ENCODE peak calls at places on chromosomes 5 and 9, in five cellular contexts. Y, J, K, Z and X are unnamed samples.

GRCh38 chr9:17600962-17601593 is 22.2 kb downstream of the SH3GL2 start:
- DNase-seq in K (no peak), J (no peak), Y (peak), Z (no peak), X (no peak)

GRCh38 chr5:42826757-42827156 is 15.1 kb upstream of the SELENOP start:
- DNase-seq in K (no peak), J (no peak), Z (no peak), Y (no peak), X (no peak)

GRCh38 chr9:899440-900184 is 58.1 kb downstream of the DMRT1 start:
- DNase-seq in J (no peak), Y (no peak), K (no peak), Z (no peak), X (no peak)

GRCh38 chr9:116795859-116796258 is 108.8 kb downstream of the TRIM32 start:
- DNase-seq in K (no peak), Y (no peak), J (no peak), Z (no peak), X (no peak)

GRCh38 chr5:179065703-179066102 is 5.5 kb downstream of the ZNF354C start:
- DNase-seq in Y (no peak), K (no peak), Z (no peak), J (no peak), X (no peak)

GRCh38 chr9:130336027-130336595 is 70.6 kb downstream of the HMCN2 start:
- DNase-seq in K (no peak), Z (no peak), J (no peak), Y (no peak), X (no peak)

GRCh38 chr9:12141422-12141821 is 551.8 kb upstream of the TYRP1 start:
- DNase-seq in Z (no peak), J (no peak), K (no peak), Y (no peak), X (no peak)

GRCh38 chr5:132060501-132061161 is at the start of gene IL3:
- DNase-seq in Y (no peak), Z (peak), K (peak), J (no peak), X (no peak)

GRCh38 chr5:158382473-158382872 is 523.5 kb upstream of the CLINT1 start:
- DNase-seq in J (peak), Y (peak), K (peak), Z (no peak), X (no peak)

GRCh38 chr5:166338801-166339200 is 1952.6 kb upstream of the WWC1 start:
- DNase-seq in K (no peak), Y (no peak), Z (no peak), J (no peak), X (no peak)

GRCh38 chr5:76617675-76618074 is 5.5 kb downstream of the F2RL2 start:
- DNase-seq in Y (peak), Z (no peak), K (no peak), J (no peak), X (no peak)